ENCODE peak calls at places on chromosomes 13 and 19, in six cellular contexts. S, M, O, Q, L and W are unnamed samples.

GRCh38 chr13:80498433-80498832 is 157.5 kb upstream of the SPRY2 start:
- DNase-seq in S (no peak), M (no peak), O (no peak), Q (no peak), L (no peak), W (no peak)

GRCh38 chr13:90272356-90272755 is 1075.1 kb upstream of the MIR17HG start:
- DNase-seq in S (no peak), M (peak), O (no peak), Q (no peak), L (no peak), W (no peak)

GRCh38 chr19:6796278-6796677 is 23.8 kb downstream of the VAV1 start:
- DNase-seq in S (no peak), M (no peak), O (no peak), Q (no peak), L (no peak), W (no peak)

GRCh38 chr19:35449347-35450043 is 1.4 kb downstream of the FFAR2 start:
- DNase-seq in S (no peak), M (no peak), O (no peak), Q (no peak), L (no peak), W (no peak)

GRCh38 chr19:19468424-19469050 is 46.8 kb downstream of the TSSK6 start:
- DNase-seq in S (no peak), M (no peak), O (no peak), Q (no peak), L (no peak), W (no peak)

GRCh38 chr13:99303863-99304521 is 3.2 kb downstream of the GPR183 start:
- DNase-seq in S (no peak), M (no peak), O (no peak), Q (no peak), L (peak), W (no peak)

GRCh38 chr13:113401452-113402415 is 37.8 kb upstream of the GRTP1 start:
- DNase-seq in S (no peak), M (no peak), O (no peak), Q (no peak), L (no peak), W (peak)

GRCh38 chr13:113403255-113404104 is 39.5 kb upstream of the GRTP1 start:
- DNase-seq in S (no peak), M (no peak), O (peak), Q (no peak), L (no peak), W (no peak)